ENCODE peak calls at places on chromosomes 2 and 18, in eight cellular contexts. One of them, this sample, is unnamed. For H3K27me3, the result is how much of the 10 kb centered on the place peaks cover.

GRCh38 chr2:94762600-94762999 is 108.6 kb upstream of the TEKT4 start:
- DNase-seq in neuronal stem cell: no peak
- DNase-seq in IMR-90: no peak
- DNase-seq in H9: no peak
- DNase-seq in fibroblast of lung: no peak
- DNase-seq in GM23338: peak
- DNase-seq in keratinocyte: no peak
- DNase-seq in neural progenitor cell: no peak
- DNase-seq in this sample: no peak

GRCh38 chr18:23971656-23972230 is 42.8 kb upstream of the TTC39C start:
- DNase-seq in GM23338: no peak
- DNase-seq in neuronal stem cell: no peak
- DNase-seq in keratinocyte: no peak
- DNase-seq in IMR-90: no peak
- DNase-seq in fibroblast of lung: no peak
- DNase-seq in H9: no peak
- DNase-seq in neural progenitor cell: peak
- DNase-seq in this sample: no peak

GRCh38 chr2:238092486-238093035 is 7.6 kb upstream of the ESPNL start:
- DNase-seq in keratinocyte: no peak
- DNase-seq in fibroblast of lung: no peak
- DNase-seq in neuronal stem cell: no peak
- DNase-seq in H9: no peak
- DNase-seq in IMR-90: no peak
- DNase-seq in neural progenitor cell: no peak
- DNase-seq in GM23338: no peak
- DNase-seq in this sample: no peak

GRCh38 chr2:167134381-167135072 is 246.2 kb downstream of the XIRP2 start:
- DNase-seq in fibroblast of lung: peak
- DNase-seq in GM23338: no peak
- DNase-seq in H9: no peak
- DNase-seq in neuronal stem cell: no peak
- DNase-seq in keratinocyte: no peak
- DNase-seq in IMR-90: peak
- DNase-seq in neural progenitor cell: no peak
- DNase-seq in this sample: no peak

GRCh38 chr2:146523218-146523617 is 1321.6 kb upstream of the ACVR2A start:
- DNase-seq in neural progenitor cell: no peak
- DNase-seq in keratinocyte: no peak
- DNase-seq in GM23338: peak
- DNase-seq in IMR-90: peak
- DNase-seq in fibroblast of lung: peak
- DNase-seq in neuronal stem cell: no peak
- DNase-seq in H9: no peak
- DNase-seq in this sample: no peak

GRCh38 chr2:30208453-30208852 is 22.9 kb upstream of the LBH start:
- DNase-seq in fibroblast of lung: peak
- DNase-seq in keratinocyte: peak
- DNase-seq in GM23338: peak
- DNase-seq in H9: peak
- DNase-seq in neural progenitor cell: peak
- DNase-seq in IMR-90: peak
- DNase-seq in neuronal stem cell: peak
- DNase-seq in this sample: peak

GRCh38 chr18:79197531-79197930 is 128.3 kb downstream of the ATP9B start:
- DNase-seq in H9: no peak
- DNase-seq in GM23338: no peak
- DNase-seq in keratinocyte: no peak
- DNase-seq in IMR-90: no peak
- DNase-seq in neuronal stem cell: no peak
- DNase-seq in neural progenitor cell: no peak
- DNase-seq in fibroblast of lung: no peak
- DNase-seq in this sample: no peak

GRCh38 chr2:135164431-135164830 is 112.3 kb downstream of the RAB3GAP1 start:
- DNase-seq in H9: no peak
- DNase-seq in fibroblast of lung: no peak
- DNase-seq in neural progenitor cell: no peak
- DNase-seq in keratinocyte: peak
- DNase-seq in GM23338: no peak
- DNase-seq in neuronal stem cell: no peak
- DNase-seq in IMR-90: peak
- DNase-seq in this sample: no peak

GRCh38 chr2:15628899-15629855 is 37.5 kb downstream of the DDX1 start:
- DNase-seq in fibroblast of lung: no peak
- DNase-seq in neuronal stem cell: no peak
- DNase-seq in keratinocyte: no peak
- DNase-seq in GM23338: no peak
- DNase-seq in IMR-90: no peak
- DNase-seq in H9: no peak
- DNase-seq in neural progenitor cell: no peak
- DNase-seq in this sample: no peak

GRCh38 chr18:48623468-48624220 is 84.8 kb downstream of the CTIF start:
- DNase-seq in fibroblast of lung: peak
- DNase-seq in GM23338: no peak
- DNase-seq in IMR-90: peak
- DNase-seq in H9: no peak
- DNase-seq in neuronal stem cell: no peak
- DNase-seq in keratinocyte: peak
- DNase-seq in neural progenitor cell: no peak
- DNase-seq in this sample: no peak

GRCh38 chr18:3148930-3149535 is 70.7 kb downstream of the MYOM1 start:
- DNase-seq in IMR-90: peak
- DNase-seq in neuronal stem cell: no peak
- DNase-seq in keratinocyte: no peak
- DNase-seq in H9: no peak
- DNase-seq in fibroblast of lung: peak
- DNase-seq in GM23338: no peak
- DNase-seq in neural progenitor cell: no peak
- DNase-seq in this sample: no peak

GRCh38 chr2:138424436-138425140 is 77.0 kb upstream of the SPOPL start:
- DNase-seq in H9: no peak
- DNase-seq in neural progenitor cell: no peak
- DNase-seq in GM23338: no peak
- DNase-seq in neuronal stem cell: no peak
- DNase-seq in IMR-90: no peak
- DNase-seq in keratinocyte: peak
- DNase-seq in fibroblast of lung: no peak
- DNase-seq in this sample: no peak

GRCh38 chr2:159558479-159558878 is 57.9 kb downstream of the BAZ2B start:
- DNase-seq in H9: no peak
- DNase-seq in neural progenitor cell: no peak
- DNase-seq in IMR-90: no peak
- DNase-seq in GM23338: no peak
- DNase-seq in neuronal stem cell: no peak
- DNase-seq in keratinocyte: no peak
- DNase-seq in fibroblast of lung: no peak
- DNase-seq in this sample: no peak

DNA sequence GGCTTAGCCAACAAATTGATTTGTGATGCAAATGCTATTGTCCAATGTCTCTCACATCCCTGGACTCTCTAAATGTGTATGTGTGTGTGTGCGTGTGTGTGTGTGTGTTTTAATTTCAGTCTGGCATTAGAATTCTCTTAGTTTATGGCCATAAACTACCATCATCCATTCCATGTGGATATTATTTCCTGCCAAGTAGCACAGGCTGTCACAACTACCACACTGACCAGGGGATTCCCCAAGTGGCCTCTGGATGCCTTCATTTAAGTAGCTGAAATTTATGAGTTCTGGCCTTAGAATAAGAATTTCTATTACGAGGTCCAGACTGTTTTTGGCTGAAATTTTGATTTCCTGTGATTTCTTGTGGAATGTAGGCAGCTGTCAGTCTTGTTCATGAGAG is 276.4 kb downstream of the MTX2 start:
- DNase-seq in neuronal stem cell: no peak
- DNase-seq in IMR-90: no peak
- DNase-seq in H9: no peak
- DNase-seq in neural progenitor cell: no peak
- DNase-seq in keratinocyte: no peak
- DNase-seq in GM23338: no peak
- DNase-seq in fibroblast of lung: no peak
- DNase-seq in this sample: no peak
- H3K27me3 ChIP-seq in neuronal stem cell: under half
- H3K27me3 ChIP-seq in IMR-90: under half
- H3K27me3 ChIP-seq in H9: under half
- H3K27me3 ChIP-seq in neural progenitor cell: under half
- H3K27me3 ChIP-seq in keratinocyte: under half
- H3K27me3 ChIP-seq in GM23338: under half
- H3K27me3 ChIP-seq in fibroblast of lung: under half
- H3K27me3 ChIP-seq in this sample: under half

DNA sequence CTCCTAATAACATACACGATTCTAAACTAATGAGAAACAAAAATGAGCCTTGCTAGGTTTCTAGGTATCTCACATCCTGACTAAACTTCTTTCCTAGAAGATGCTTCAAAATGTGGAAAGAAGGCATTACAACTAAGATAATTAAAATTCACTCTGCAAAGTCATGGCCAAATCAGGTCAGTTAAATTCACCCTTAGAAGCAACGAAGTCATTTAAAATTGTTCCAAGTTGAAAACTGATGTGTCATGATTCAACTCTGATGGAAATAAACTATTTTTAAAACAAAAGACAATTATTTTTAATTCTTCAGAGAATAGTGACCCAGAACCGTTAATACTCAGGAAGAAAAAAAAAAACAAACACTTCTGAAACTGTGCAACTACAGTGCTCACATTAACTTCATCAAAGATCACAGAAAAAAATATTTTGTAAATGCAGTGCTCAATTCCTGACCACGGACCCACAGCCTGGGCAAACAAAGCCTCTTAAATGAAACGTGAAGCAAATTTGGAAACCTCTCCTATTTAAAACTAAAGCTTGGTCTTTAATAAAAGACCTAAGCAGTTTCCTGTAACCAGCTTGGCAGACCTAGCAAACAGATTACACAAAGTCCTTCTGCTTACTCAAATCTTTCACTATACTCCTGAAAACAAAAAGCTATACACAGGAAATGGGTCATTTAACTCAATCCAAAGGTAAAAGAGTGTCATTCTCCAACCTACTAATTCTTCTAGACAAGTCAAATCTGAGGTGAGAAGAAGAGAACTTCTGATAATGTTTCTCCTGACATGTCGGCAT is 39.0 kb downstream of the CHN1 start:
- DNase-seq in IMR-90: peak
- DNase-seq in keratinocyte: no peak
- DNase-seq in neural progenitor cell: peak
- DNase-seq in H9: no peak
- DNase-seq in fibroblast of lung: peak
- DNase-seq in GM23338: no peak
- DNase-seq in neuronal stem cell: no peak
- DNase-seq in this sample: no peak
- H2AFZ ChIP-seq in IMR-90: no peak
- H2AFZ ChIP-seq in keratinocyte: no peak
- H2AFZ ChIP-seq in neural progenitor cell: no peak
- H2AFZ ChIP-seq in H9: no peak
- H2AFZ ChIP-seq in fibroblast of lung: peak
- H2AFZ ChIP-seq in GM23338: no peak
- H2AFZ ChIP-seq in neuronal stem cell: no peak
- H2AFZ ChIP-seq in this sample: peak

DNA sequence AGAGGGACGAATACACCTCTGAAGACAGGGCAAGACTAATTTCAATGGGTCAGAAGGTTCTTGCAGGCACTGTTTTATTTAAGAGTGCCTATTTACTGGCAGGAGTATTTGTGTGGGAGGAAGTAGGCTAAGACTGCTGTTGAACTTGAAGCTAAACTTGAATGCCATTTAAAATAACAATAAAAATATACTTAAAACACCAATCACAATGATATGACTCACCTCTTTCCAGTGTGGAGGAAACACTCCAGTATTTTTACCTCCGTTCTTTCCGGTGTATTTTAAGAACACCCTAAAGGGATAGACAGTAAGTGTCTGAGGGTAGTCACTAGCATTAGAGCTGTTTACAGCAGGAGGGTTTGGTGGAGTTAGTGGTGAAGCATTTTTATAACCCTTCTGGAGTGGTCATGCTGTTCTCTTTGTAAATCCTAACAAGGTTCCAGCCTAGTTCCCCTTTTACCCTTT is 9.6 kb upstream of the HOXD1 start:
- DNase-seq in IMR-90: no peak
- DNase-seq in neuronal stem cell: no peak
- DNase-seq in keratinocyte: no peak
- DNase-seq in fibroblast of lung: no peak
- DNase-seq in GM23338: no peak
- DNase-seq in neural progenitor cell: no peak
- DNase-seq in H9: no peak
- DNase-seq in this sample: no peak
- H3K27me3 ChIP-seq in IMR-90: half or more
- H3K27me3 ChIP-seq in neuronal stem cell: half or more
- H3K27me3 ChIP-seq in keratinocyte: half or more
- H3K27me3 ChIP-seq in fibroblast of lung: under half
- H3K27me3 ChIP-seq in GM23338: half or more
- H3K27me3 ChIP-seq in neural progenitor cell: half or more
- H3K27me3 ChIP-seq in H9: half or more
- H3K27me3 ChIP-seq in this sample: half or more

GRCh38 chr2:33442528-33443069 is 33.9 kb upstream of the RASGRP3 start:
- DNase-seq in keratinocyte: no peak
- DNase-seq in fibroblast of lung: no peak
- DNase-seq in neuronal stem cell: no peak
- DNase-seq in neural progenitor cell: no peak
- DNase-seq in H9: no peak
- DNase-seq in IMR-90: no peak
- DNase-seq in GM23338: no peak
- DNase-seq in this sample: no peak
- H2AFZ ChIP-seq in keratinocyte: no peak
- H2AFZ ChIP-seq in fibroblast of lung: no peak
- H2AFZ ChIP-seq in neuronal stem cell: no peak
- H2AFZ ChIP-seq in neural progenitor cell: peak
- H2AFZ ChIP-seq in H9: no peak
- H2AFZ ChIP-seq in IMR-90: no peak
- H2AFZ ChIP-seq in GM23338: no peak
- H2AFZ ChIP-seq in this sample: no peak

GRCh38 chr2:45857206-45857605 is 205.7 kb downstream of the PRKCE start:
- DNase-seq in neural progenitor cell: no peak
- DNase-seq in H9: no peak
- DNase-seq in IMR-90: no peak
- DNase-seq in keratinocyte: no peak
- DNase-seq in neuronal stem cell: no peak
- DNase-seq in fibroblast of lung: no peak
- DNase-seq in GM23338: no peak
- DNase-seq in this sample: no peak
- H3K27me3 ChIP-seq in neural progenitor cell: under half
- H3K27me3 ChIP-seq in H9: under half
- H3K27me3 ChIP-seq in IMR-90: under half
- H3K27me3 ChIP-seq in keratinocyte: under half
- H3K27me3 ChIP-seq in neuronal stem cell: under half
- H3K27me3 ChIP-seq in fibroblast of lung: under half
- H3K27me3 ChIP-seq in GM23338: under half
- H3K27me3 ChIP-seq in this sample: under half

DNA sequence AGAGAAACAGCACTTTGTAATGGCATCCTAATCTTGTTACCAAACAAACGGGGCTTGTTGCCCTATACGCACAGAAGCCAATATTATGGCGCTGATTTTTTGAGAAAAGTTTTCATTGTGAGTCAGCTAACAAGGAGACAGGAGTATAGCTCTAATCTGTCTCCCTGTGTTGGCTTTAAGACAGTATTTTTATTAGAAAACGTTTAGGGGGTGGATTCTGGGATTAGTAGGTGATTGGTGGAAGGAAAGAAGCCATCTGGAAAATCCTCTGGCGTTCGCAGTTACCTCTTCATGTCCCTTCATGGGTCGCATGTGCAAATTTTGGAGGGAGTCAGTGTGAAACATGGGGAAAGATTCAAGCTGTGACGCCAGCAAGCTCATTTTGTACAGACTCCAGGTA is 698 bp upstream of the TMEM237 start:
- DNase-seq in fibroblast of lung: peak
- DNase-seq in neural progenitor cell: peak
- DNase-seq in GM23338: peak
- DNase-seq in neuronal stem cell: no peak
- DNase-seq in IMR-90: peak
- DNase-seq in H9: no peak
- DNase-seq in keratinocyte: no peak
- DNase-seq in this sample: no peak
- H2AFZ ChIP-seq in fibroblast of lung: peak
- H2AFZ ChIP-seq in neural progenitor cell: peak
- H2AFZ ChIP-seq in GM23338: peak
- H2AFZ ChIP-seq in neuronal stem cell: peak
- H2AFZ ChIP-seq in IMR-90: peak
- H2AFZ ChIP-seq in H9: no peak
- H2AFZ ChIP-seq in keratinocyte: peak
- H2AFZ ChIP-seq in this sample: peak